ENCODE peak calls at places on chromosome 17, in eight cellular contexts. D is neural progenitor cell; W is cardiac muscle cell; G is tibial nerve; M is GM23248; C is A549; I is HCT116; Y is CD4-positive, alpha-beta memory T cell. K is an unnamed sample. For H3K9me3 and H3K4me1, the result is how much of the 10 kb centered on the place peaks cover.

GRCh38 chr17:48335858-48336500 is 94.0 kb downstream of the SKAP1 start:
- DNase-seq in I (peak), Y (peak), W (peak), G (no peak), C (peak), M (peak), D (peak), K (peak)

GRCh38 chr17:56918916-56919315 is 5.1 kb upstream of the TRIM25 start:
- DNase-seq in W (peak), G (no peak), M (peak), Y (no peak), C (no peak), I (no peak), D (no peak), K (peak)

GRCh38 chr17:50661795-50662391 is 27.2 kb downstream of the ABCC3 start:
- DNase-seq in W (peak), I (peak), M (peak), C (peak), G (no peak), Y (no peak), D (no peak), K (peak)

GRCh38 chr17:64608571-64608981 is 53.5 kb downstream of the SMURF2 start:
- DNase-seq in G (no peak), I (no peak), W (no peak), C (no peak), M (peak), Y (no peak), D (no peak), K (no peak)

GRCh38 chr17:63707151-63707550 is 7.2 kb upstream of the LIMD2 start:
- DNase-seq in G (no peak), C (no peak), Y (peak), I (no peak), W (no peak), M (no peak), D (no peak), K (no peak)

GRCh38 chr17:74276561-74277009 is 2.6 kb downstream of the DNAI2 start:
- DNase-seq in I (no peak), M (no peak), Y (no peak), W (peak), D (peak), C (no peak), G (peak), K (no peak)

GRCh38 chr17:76131061-76131691 is 9.9 kb downstream of the FOXJ1 start:
- DNase-seq in G (no peak), D (no peak), W (no peak), I (no peak), Y (no peak), C (no peak), M (no peak), K (no peak)

GRCh38 chr17:44917456-44917855 is 2.2 kb upstream of the GFAP start:
- DNase-seq in I (no peak), M (no peak), Y (no peak), D (no peak), W (no peak), G (no peak), C (no peak), K (no peak)

GRCh38 chr17:67520916-67521772 is 144.1 kb downstream of the PITPNC1 start:
- DNase-seq in I (no peak), D (no peak), W (no peak), G (no peak), C (no peak), M (peak), Y (no peak), K (no peak)

GRCh38 chr17:47837401-47838039 is 3.6 kb downstream of the SCRN2 start:
- DNase-seq in Y (no peak), W (no peak), D (no peak), G (no peak), M (peak), C (no peak), I (no peak), K (no peak)

GRCh38 chr17:67434061-67434525 is 57.0 kb downstream of the PITPNC1 start:
- DNase-seq in C (no peak), D (no peak), M (peak), Y (peak), W (peak), I (no peak), G (no peak), K (peak)

GRCh38 chr17:8470447-8471047 is 34.9 kb downstream of the NDEL1 start:
- DNase-seq in Y (no peak), G (no peak), C (no peak), D (no peak), W (peak), M (peak), I (no peak), K (no peak)

GRCh38 chr17:76529224-76529642 is 8.3 kb downstream of the CYGB start:
- DNase-seq in M (peak), W (peak), D (no peak), I (no peak), Y (no peak), C (no peak), G (peak), K (no peak)

GRCh38 chr17:38620551-38621277 is 15.0 kb upstream of the SRCIN1 start:
- DNase-seq in C (no peak), G (no peak), D (no peak), W (no peak), I (no peak), Y (no peak), M (no peak), K (no peak)

GRCh38 chr17:28763804-28764266 is 20.0 kb downstream of the TRAF4 start:
- DNase-seq in D (peak), I (peak), M (peak), Y (peak), G (peak), W (peak), C (peak), K (peak)

GRCh38 chr17:78970834-78971763 is 8.6 kb downstream of the LGALS3BP start:
- DNase-seq in D (peak), G (peak), C (peak), W (peak), Y (peak), I (peak), M (peak), K (peak)

GRCh38 chr17:50262001-50262794 is 12.1 kb upstream of the TMEM92 start:
- DNase-seq in W (no peak), D (no peak), I (no peak), M (no peak), Y (no peak), C (no peak), G (no peak), K (no peak)

GRCh38 chr17:57548421-57549385 is 196.4 kb downstream of the CCDC182 start:
- DNase-seq in M (no peak), I (no peak), D (no peak), G (no peak), C (no peak), W (peak), Y (no peak), K (no peak)

GRCh38 chr17:55273579-55274370 is 9.0 kb downstream of the HLF start:
- DNase-seq in D (no peak), Y (no peak), I (no peak), G (no peak), M (peak), C (no peak), W (no peak), K (peak)

GRCh38 chr17:3683054-3683511 is 12.9 kb downstream of the P2RX5 start:
- DNase-seq in W (peak), M (peak), Y (peak), C (peak), I (peak), D (peak), G (no peak), K (peak)

GRCh38 chr17:70642059-70642458 is 472.7 kb downstream of the KCNJ2 start:
- DNase-seq in W (no peak), I (no peak), M (no peak), C (no peak), D (no peak), G (no peak), Y (no peak), K (no peak)

GRCh38 chr17:67244621-67245072 is 349 bp downstream of the HELZ start:
- DNase-seq in Y (no peak), G (no peak), M (no peak), I (no peak), D (no peak), C (peak), W (no peak), K (peak)

GRCh38 chr17:60154616-60155426 is 5.0 kb downstream of the CA4 start:
- DNase-seq in D (no peak), M (peak), W (peak), I (no peak), C (no peak), G (peak), Y (no peak), K (no peak)

GRCh38 chr17:69733171-69734014 is 318.9 kb downstream of the MAP2K6 start:
- DNase-seq in D (no peak), W (peak), M (peak), C (peak), Y (no peak), I (no peak), G (no peak), K (no peak)

GRCh38 chr17:681738-682137 is 32.9 kb downstream of the VPS53 start:
- DNase-seq in W (peak), C (no peak), D (peak), I (no peak), M (peak), Y (no peak), G (no peak), K (no peak)

GRCh38 chr17:8922451-8922850 is 43.1 kb downstream of the PIK3R5 start:
- DNase-seq in W (peak), I (no peak), D (no peak), M (peak), G (no peak), Y (no peak), C (no peak), K (no peak)

GRCh38 chr17:17815436-17816200 is 21.2 kb downstream of the SREBF1 start:
- DNase-seq in Y (no peak), I (no peak), C (no peak), D (no peak), W (no peak), G (no peak), M (no peak), K (no peak)

GRCh38 chr17:149897-150575 is 12.7 kb downstream of the SCGB1C2 start:
- DNase-seq in W (no peak), D (no peak), Y (no peak), C (no peak), G (no peak), M (no peak), I (no peak), K (no peak)

GRCh38 chr17:49991409-49991808 is 3.6 kb downstream of the DLX3 start:
- DNase-seq in W (no peak), Y (no peak), M (no peak), D (no peak), G (no peak), I (no peak), C (no peak), K (no peak)

GRCh38 chr17:49597928-49598655 is 22.4 kb downstream of the NXPH3 start:
- DNase-seq in I (no peak), M (no peak), C (no peak), W (peak), G (no peak), D (no peak), Y (no peak), K (no peak)

GRCh38 chr17:9037741-9038140 is 16.4 kb downstream of the NTN1 start:
- DNase-seq in W (no peak), Y (no peak), C (no peak), I (no peak), D (no peak), G (no peak), M (no peak), K (no peak)

GRCh38 chr17:77619851-77620250 is 338.7 kb upstream of the TNRC6C start:
- DNase-seq in D (no peak), M (peak), Y (no peak), I (no peak), W (peak), G (no peak), C (no peak), K (no peak)

GRCh38 chr17:29571883-29572681 is 3.6 kb downstream of the TP53I13 start:
- DNase-seq in D (no peak), M (peak), G (peak), Y (no peak), C (no peak), I (no peak), W (no peak), K (no peak)

DNA sequence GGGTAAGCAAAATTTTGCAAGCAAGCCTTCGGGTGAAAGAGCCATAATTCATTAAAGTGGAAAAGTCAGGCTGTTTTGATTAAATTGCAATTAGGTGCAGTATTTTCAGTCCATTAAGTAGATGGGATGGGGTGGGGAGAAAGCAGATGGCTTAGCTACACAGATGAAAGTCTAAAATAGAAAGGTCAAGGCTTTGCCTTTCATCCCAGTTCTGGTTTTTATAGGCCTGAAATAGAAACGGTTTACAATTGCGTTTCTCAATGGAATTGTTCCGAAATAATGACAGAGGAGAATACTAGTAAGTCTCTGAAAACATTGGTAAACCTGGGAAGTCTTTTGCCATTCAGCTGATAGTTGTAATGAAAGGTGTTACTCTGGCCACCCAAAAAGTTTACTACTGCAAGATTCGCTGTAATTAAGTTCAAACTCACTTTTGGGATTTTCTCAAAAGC is 1.5 kb downstream of the PPM1E start:
- DNase-seq in Y (no peak), C (no peak), I (no peak), W (no peak), M (no peak), G (no peak), D (no peak), K (no peak)
- H3K4me3 ChIP-seq in Y (no peak), C (no peak), I (no peak), W (peak), M (no peak), G (no peak), D (peak), K (no peak)

GRCh38 chr17:6772016-6772415 is 4.0 kb upstream of the FBXO39 start:
- DNase-seq in G (no peak), Y (no peak), I (no peak), C (no peak), D (no peak), W (no peak), M (no peak), K (no peak)
- H3K9me3 ChIP-seq in G (under half), Y (under half), I (under half), C (under half), D (under half), W (under half), M (under half), K (under half)

GRCh38 chr17:2174471-2175293 is 119.8 kb downstream of the HIC1 start:
- DNase-seq in M (peak), C (no peak), W (peak), G (peak), I (no peak), Y (no peak), D (no peak), K (peak)
- H3K4me1 ChIP-seq in M (half or more), C (under half), W (half or more), G (under half), I (under half), Y (under half), D (under half), K (under half)

GRCh38 chr17:43368740-43369506 is 29.9 kb upstream of the ARL4D start:
- DNase-seq in G (peak), C (peak), Y (peak), I (peak), M (peak), D (peak), W (peak), K (peak)

GRCh38 chr17:43365356-43365755 is 33.4 kb upstream of the ARL4D start:
- DNase-seq in Y (no peak), D (no peak), C (no peak), I (no peak), M (peak), G (no peak), W (no peak), K (no peak)

GRCh38 chr17:43369986-43370385 is 28.8 kb upstream of the ARL4D start:
- DNase-seq in Y (no peak), C (no peak), M (no peak), W (no peak), G (no peak), I (no peak), D (no peak), K (no peak)

GRCh38 chr17:43366809-43367587 is 31.8 kb upstream of the ARL4D start:
- DNase-seq in Y (no peak), W (peak), I (no peak), G (no peak), D (no peak), M (peak), C (no peak), K (no peak)

GRCh38 chr17:43367588-43368242 is 31.1 kb upstream of the ARL4D start:
- DNase-seq in D (peak), C (peak), G (no peak), Y (no peak), M (peak), I (peak), W (peak), K (no peak)
- H3K4me3 ChIP-seq in D (peak), C (peak), G (peak), Y (peak), M (peak), I (peak), W (peak), K (no peak)

DNA sequence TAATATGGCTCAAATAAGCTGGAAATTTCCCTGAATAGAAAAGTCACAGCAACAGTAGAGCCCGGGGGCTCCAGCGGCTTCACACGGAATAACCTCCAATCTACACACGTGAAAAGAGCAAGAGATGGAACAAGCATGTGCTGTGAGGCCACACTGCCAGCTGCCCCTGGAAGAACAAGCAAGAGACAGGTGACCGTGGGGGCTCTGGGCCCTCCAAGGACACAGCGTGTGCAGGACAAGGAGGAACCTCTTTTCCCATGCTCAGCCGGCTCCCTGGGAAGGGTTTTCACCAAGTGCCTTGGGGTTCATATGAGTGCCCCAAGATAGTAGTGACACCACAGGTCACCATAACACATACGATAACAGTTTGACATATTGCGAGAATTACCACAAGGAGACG is 110.2 kb upstream of the ZNF750 start:
- DNase-seq in W (no peak), Y (no peak), C (no peak), M (no peak), I (no peak), D (no peak), G (no peak), K (no peak)
- H3K9me3 ChIP-seq in W (under half), Y (under half), C (half or more), M (under half), I (under half), D (under half), G (under half), K (under half)

DNA sequence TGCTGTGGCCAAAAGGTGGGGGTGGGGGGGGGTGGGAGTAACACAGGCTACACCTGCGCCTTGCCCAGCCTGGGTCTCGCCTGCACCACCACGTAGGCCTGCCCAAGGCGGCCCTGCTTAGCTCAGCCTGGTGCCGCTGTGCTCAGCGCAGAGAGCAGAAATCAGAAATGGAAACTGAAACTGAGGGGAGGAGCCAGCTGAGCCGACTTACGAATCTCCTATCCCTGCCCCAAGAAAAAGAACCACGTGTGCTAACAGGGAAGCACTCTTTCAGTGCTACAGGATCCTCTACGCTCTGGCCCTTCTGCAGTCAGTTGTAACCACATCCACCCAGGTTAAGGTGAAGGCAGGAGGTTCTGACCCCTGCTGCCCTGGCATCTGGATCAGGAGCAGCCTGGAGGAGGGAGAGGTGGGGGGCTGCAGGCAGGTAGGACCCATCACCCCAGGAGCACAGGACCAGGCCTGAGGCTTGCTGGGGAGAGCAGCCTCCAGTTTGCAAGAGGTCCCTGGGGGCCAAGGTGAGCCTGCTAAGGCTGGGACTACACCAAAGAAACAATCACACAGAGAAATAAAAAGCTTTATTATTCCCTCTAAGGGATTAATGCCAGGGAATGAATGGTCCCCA is at the start of gene DHX58:
- DNase-seq in W (peak), G (peak), I (no peak), Y (peak), M (peak), D (no peak), C (peak), K (peak)
- H3K4me1 ChIP-seq in W (under half), G (under half), I (under half), Y (under half), M (under half), D (under half), C (under half), K (under half)

GRCh38 chr17:31392856-31393748 is 1.6 kb downstream of the RAB11FIP4 start:
- DNase-seq in W (no peak), D (no peak), M (no peak), G (no peak), C (no peak), Y (no peak), I (no peak), K (no peak)
- H3K4me3 ChIP-seq in W (no peak), D (no peak), M (no peak), G (no peak), C (no peak), Y (no peak), I (no peak), K (no peak)

GRCh38 chr17:27218719-27219488 is 75.0 kb upstream of the WSB1 start:
- DNase-seq in C (no peak), D (no peak), Y (no peak), G (no peak), I (no peak), M (no peak), W (no peak), K (no peak)

GRCh38 chr17:27218041-27218440 is 75.9 kb upstream of the WSB1 start:
- DNase-seq in C (no peak), G (no peak), Y (no peak), I (no peak), M (no peak), D (no peak), W (no peak), K (no peak)

GRCh38 chr17:27222515-27222914 is 71.4 kb upstream of the WSB1 start:
- DNase-seq in G (no peak), Y (no peak), C (no peak), W (no peak), I (no peak), D (no peak), M (no peak), K (no peak)

GRCh38 chr17:27217631-27218030 is 76.3 kb upstream of the WSB1 start:
- DNase-seq in G (no peak), I (no peak), Y (no peak), D (no peak), M (no peak), W (no peak), C (no peak), K (no peak)

GRCh38 chr17:27216836-27217235 is 77.1 kb upstream of the WSB1 start:
- DNase-seq in I (no peak), W (no peak), G (no peak), D (no peak), Y (no peak), M (no peak), C (no peak), K (peak)
- H3K9me3 ChIP-seq in I (under half), W (under half), G (under half), D (under half), Y (under half), M (under half), C (under half), K (under half)